ENCODE peak calls at places on chromosome 9, in four cellular contexts. B, S, U and X are unnamed samples. For H3K27me3, the result is how much of the 10 kb centered on the place peaks cover.

GRCh38 chr9:81646337-81646736 is 43.0 kb downstream of the TLE1 start:
- DNase-seq in B (no peak), S (no peak), U (no peak), X (no peak)

GRCh38 chr9:26656003-26656940 is 236.3 kb downstream of the CAAP1 start:
- DNase-seq in B (no peak), S (no peak), U (no peak), X (peak)

GRCh38 chr9:138065287-138065686 is 187.7 kb downstream of the CACNA1B start:
- DNase-seq in B (no peak), S (no peak), U (no peak), X (no peak)

GRCh38 chr9:113798062-113799030 is 77.8 kb upstream of the ZNF618 start:
- DNase-seq in B (no peak), S (no peak), U (no peak), X (no peak)

GRCh38 chr9:14428781-14429230 is 114.9 kb upstream of the NFIB start:
- DNase-seq in B (peak), S (no peak), U (peak), X (peak)

GRCh38 chr9:128114326-128115186 is 13.0 kb downstream of the PTGES2 start:
- DNase-seq in B (peak), S (no peak), U (peak), X (no peak)

GRCh38 chr9:11457809-11458785 is 845.3 kb upstream of the PTPRD start:
- DNase-seq in B (no peak), S (no peak), U (no peak), X (no peak)

GRCh38 chr9:103407260-103407659 is 412.1 kb downstream of the CYLC2 start:
- DNase-seq in B (no peak), S (no peak), U (no peak), X (no peak)

GRCh38 chr9:117709936-117710335 is 5.7 kb downstream of the TLR4 start:
- DNase-seq in B (no peak), S (no peak), U (no peak), X (no peak)

GRCh38 chr9:18857334-18857733 is 175.7 kb downstream of the SAXO1 start:
- DNase-seq in B (no peak), S (no peak), U (no peak), X (no peak)

GRCh38 chr9:133813749-133814585 is 75.8 kb upstream of the SARDH start:
- DNase-seq in B (peak), S (no peak), U (peak), X (no peak)

GRCh38 chr9:71752352-71752751 is 16.0 kb downstream of the CEMIP2 start:
- DNase-seq in B (no peak), S (no peak), U (no peak), X (no peak)

GRCh38 chr9:5908918-5909317 is 18.2 kb downstream of the MLANA start:
- DNase-seq in B (no peak), S (no peak), U (no peak), X (no peak)

GRCh38 chr9:136093995-136094881 is 851 bp downstream of the NACC2 start:
- DNase-seq in B (peak), S (no peak), U (peak), X (peak)

GRCh38 chr9:116516456-116516855 is 170.6 kb upstream of the TRIM32 start:
- DNase-seq in B (no peak), S (no peak), U (no peak), X (no peak)

GRCh38 chr9:109002141-109002540 is 11.2 kb downstream of the CTNNAL1 start:
- DNase-seq in B (no peak), S (no peak), U (no peak), X (no peak)

GRCh38 chr9:108994695-108995094 is 18.6 kb downstream of the CTNNAL1 start:
- DNase-seq in B (peak), S (no peak), U (peak), X (no peak)

GRCh38 chr9:109001275-109001676 is 12.0 kb downstream of the CTNNAL1 start:
- DNase-seq in B (no peak), S (peak), U (no peak), X (peak)

GRCh38 chr9:108996653-108997052 is 16.6 kb downstream of the CTNNAL1 start:
- DNase-seq in B (no peak), S (no peak), U (no peak), X (no peak)

GRCh38 chr9:108997112-108997511 is 16.2 kb downstream of the CTNNAL1 start:
- DNase-seq in B (no peak), S (no peak), U (no peak), X (no peak)
- H3K27me3 ChIP-seq in B (under half), S (under half), U (under half), X (under half)

DNA sequence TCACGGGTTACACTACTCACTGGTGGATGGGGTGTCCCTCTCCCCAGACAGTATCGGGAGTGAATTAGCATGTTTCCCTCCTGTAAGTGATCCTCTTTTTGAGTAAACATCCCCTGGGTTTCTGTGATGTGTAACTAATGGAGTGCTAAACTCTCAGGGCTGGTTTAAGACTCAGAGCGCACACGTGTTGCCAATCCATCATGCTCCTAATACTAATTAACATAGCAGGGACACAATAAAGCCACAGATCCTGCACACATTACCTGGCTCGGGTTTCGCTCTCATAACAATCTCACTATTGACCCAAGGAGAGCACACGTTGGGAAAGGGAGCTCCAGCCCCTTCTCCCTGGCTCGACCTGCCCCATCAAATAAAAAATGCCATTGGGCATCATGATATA is 18.0 kb upstream of the DMRT2 start:
- DNase-seq in B (no peak), S (no peak), U (no peak), X (no peak)
- H3K27me3 ChIP-seq in B (under half), S (under half), U (half or more), X (under half)

DNA sequence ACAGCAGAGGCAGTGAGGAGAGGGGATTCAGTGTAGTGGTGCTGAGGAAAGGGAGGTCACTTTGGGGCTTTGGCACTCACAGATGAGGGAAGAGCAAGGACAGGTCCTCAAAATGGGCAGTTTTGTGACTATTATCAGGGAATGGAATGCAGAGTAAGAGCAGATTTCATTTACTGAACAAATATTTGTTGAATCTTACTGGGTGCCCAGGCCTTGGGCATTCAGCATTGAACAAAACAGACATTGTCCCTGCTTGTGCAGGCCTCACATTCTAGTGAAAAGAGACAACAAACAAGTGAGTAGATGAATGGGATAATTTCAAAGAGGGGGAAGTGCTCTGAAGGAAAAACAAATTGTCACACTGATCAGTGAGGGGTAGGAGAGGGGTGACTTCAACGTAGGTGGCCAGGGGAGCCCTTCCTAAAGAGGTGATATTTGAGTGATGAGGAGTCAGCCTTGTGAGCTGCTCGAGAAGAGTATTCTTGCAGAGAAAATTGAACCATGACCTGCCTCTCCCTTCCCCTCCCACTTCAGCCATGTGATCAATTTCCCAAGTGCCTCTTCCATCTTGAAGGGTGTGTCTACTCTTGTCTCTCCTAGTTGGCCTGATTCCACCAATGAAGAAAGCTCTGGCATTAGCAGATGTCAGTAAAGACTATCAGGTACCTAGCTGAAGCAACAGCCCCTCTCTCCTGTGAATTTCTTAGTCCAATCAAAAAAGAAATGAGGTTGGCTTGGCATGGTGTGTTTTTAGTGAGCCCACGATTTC is 404.2 kb downstream of the DMRT2 start:
- DNase-seq in B (no peak), S (no peak), U (no peak), X (peak)
- H3K27me3 ChIP-seq in B (under half), S (under half), U (under half), X (under half)

GRCh38 chr9:126669108-126669507 is 55.4 kb downstream of the LMX1B start:
- DNase-seq in B (no peak), S (no peak), U (no peak), X (no peak)

GRCh38 chr9:126671381-126671831 is 57.7 kb downstream of the LMX1B start:
- DNase-seq in B (no peak), S (no peak), U (peak), X (no peak)

GRCh38 chr9:126671983-126672382 is 58.3 kb downstream of the LMX1B start:
- DNase-seq in B (no peak), S (no peak), U (no peak), X (no peak)

GRCh38 chr9:126668058-126668457 is 54.3 kb downstream of the LMX1B start:
- DNase-seq in B (no peak), S (no peak), U (no peak), X (no peak)

DNA sequence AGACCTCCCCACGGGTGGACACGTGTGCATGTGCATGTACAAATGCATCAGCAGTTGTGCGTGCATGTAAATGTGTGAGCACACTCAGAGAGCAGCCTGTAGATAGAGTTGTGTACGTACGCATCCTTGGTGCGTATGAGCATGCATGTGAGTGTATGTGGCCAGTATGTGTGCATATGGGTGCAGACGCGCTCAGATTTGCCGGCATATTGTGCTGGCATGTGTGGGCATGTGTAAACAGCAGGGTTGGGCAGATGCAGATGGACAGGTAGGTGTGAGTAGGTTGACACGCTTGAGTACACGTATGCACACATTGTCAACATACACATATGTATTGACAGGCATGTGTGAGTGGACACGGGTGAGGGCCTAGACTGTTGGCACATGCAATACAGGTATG is 56.5 kb downstream of the LMX1B start:
- DNase-seq in B (no peak), S (no peak), U (no peak), X (no peak)
- H3K27me3 ChIP-seq in B (under half), S (under half), U (half or more), X (half or more)

GRCh38 chr9:126166866-126167265 is 159.8 kb upstream of the MVB12B start:
- DNase-seq in B (no peak), S (no peak), U (no peak), X (no peak)
- H3K27me3 ChIP-seq in B (under half), S (under half), U (half or more), X (half or more)

DNA sequence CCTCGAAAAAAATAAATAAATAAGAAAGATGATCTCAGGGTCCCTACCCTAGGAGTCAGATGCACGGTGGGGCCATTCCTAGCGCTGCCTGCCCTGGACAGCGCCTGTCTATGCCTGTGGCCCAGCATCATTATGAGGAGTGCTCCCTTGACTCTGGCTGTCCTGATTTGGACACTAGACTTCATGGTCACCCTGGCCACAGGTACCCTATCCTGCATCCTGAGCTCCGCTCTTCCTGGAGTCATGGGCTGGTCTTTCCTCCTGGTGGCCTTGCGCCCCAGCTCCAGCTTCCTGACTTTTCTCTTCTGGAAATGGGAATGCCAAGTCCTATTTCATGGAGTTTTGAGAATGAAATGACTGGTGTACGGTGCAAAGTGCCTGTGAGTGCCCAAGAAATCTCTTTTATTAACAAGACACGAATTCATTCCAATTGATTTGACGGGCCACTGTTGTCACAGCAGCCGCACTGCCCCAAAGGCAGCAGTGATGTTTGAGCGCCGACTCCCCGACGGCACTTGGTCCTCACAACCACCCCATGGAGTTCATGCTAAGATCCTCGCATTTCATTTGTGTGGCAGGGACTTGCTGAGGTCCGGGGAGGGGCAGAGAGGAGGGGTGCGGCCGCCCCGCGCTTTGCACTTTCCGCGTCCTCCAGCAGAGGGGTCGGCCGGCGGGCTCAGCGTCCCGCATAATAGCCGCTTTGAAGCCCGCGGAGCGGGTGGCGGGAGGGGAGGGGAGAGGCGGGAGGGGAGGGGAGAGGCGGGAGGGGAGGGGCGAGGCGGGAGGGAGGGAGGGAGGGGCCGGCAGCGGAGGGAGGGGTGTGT is 453 bp upstream of the AIF1L start:
- DNase-seq in B (peak), S (no peak), U (no peak), X (peak)
- H3K27me3 ChIP-seq in B (under half), S (under half), U (half or more), X (under half)

GRCh38 chr9:91421022-91421765 is 2.4 kb downstream of the NFIL3 start:
- DNase-seq in B (peak), S (no peak), U (peak), X (peak)

GRCh38 chr9:91421987-91422765 is 1.5 kb downstream of the NFIL3 start:
- DNase-seq in B (peak), S (no peak), U (no peak), X (peak)

GRCh38 chr9:91422832-91423711 is 560 bp downstream of the NFIL3 start:
- DNase-seq in B (peak), S (peak), U (peak), X (peak)

GRCh38 chr9:91419222-91420191 is 4.1 kb downstream of the NFIL3 start:
- DNase-seq in B (peak), S (peak), U (no peak), X (peak)

GRCh38 chr9:91420471-91421021 is 3.1 kb downstream of the NFIL3 start:
- DNase-seq in B (no peak), S (no peak), U (no peak), X (peak)
- H3K27me3 ChIP-seq in B (under half), S (under half), U (under half), X (under half)